ENCODE peak calls at places on chromosomes 4 and X, in eight cellular contexts. X is A673, I is psoas muscle, L is tibial nerve, F is upper lobe of right lung, B is mesenchymal stem cell, G is Karpas-422, O is heart left ventricle. T is an unnamed sample. For H3K36me3, the result is how much of the 10 kb centered on the place peaks cover.

GRCh38 chrX:41334866-41335589 is 1.1 kb downstream of the DDX3X start:
- DNase-seq in X (peak), I (peak), L (peak), F (peak), B (peak), G (peak), O (peak), T (peak)

GRCh38 chr4:123250843-123251242 is 145.8 kb upstream of the SPRY1 start:
- DNase-seq in X (no peak), I (peak), L (peak), F (no peak), B (peak), G (peak), O (peak), T (no peak)

GRCh38 chr4:83025563-83025962 is 9.4 kb upstream of the COPS4 start:
- DNase-seq in X (no peak), I (no peak), L (no peak), F (no peak), B (no peak), G (peak), O (no peak), T (no peak)

GRCh38 chrX:41471786-41472185 is 24.6 kb downstream of the NYX start:
- DNase-seq in X (no peak), I (no peak), L (no peak), F (no peak), B (no peak), G (no peak), O (no peak), T (no peak)

GRCh38 chr4:150310159-150310895 is 232.1 kb downstream of the DCLK2 start:
- DNase-seq in X (no peak), I (no peak), L (no peak), F (no peak), B (peak), G (no peak), O (no peak), T (no peak)

GRCh38 chr4:148103647-148104355 is 338.4 kb downstream of the NR3C2 start:
- DNase-seq in X (no peak), I (no peak), L (no peak), F (no peak), B (no peak), G (no peak), O (no peak), T (no peak)

GRCh38 chrX:123859828-123860505 is at the start of gene XIAP:
- DNase-seq in X (peak), I (peak), L (peak), F (peak), B (peak), G (peak), O (peak), T (peak)

GRCh38 chr4:7911044-7911578 is 28.6 kb downstream of the AFAP1 start:
- DNase-seq in X (no peak), I (peak), L (no peak), F (no peak), B (peak), G (no peak), O (peak), T (no peak)

GRCh38 chr4:108313546-108314339 is 145.0 kb upstream of the LEF1 start:
- DNase-seq in X (no peak), I (no peak), L (no peak), F (no peak), B (no peak), G (no peak), O (no peak), T (no peak)

GRCh38 chr4:82124365-82124764 is 249.4 kb downstream of the HNRNPD start:
- DNase-seq in X (peak), I (no peak), L (no peak), F (no peak), B (no peak), G (no peak), O (no peak), T (no peak)

GRCh38 chr4:143381171-143382118 is 44.8 kb downstream of the GAB1 start:
- DNase-seq in X (peak), I (peak), L (peak), F (no peak), B (peak), G (no peak), O (peak), T (no peak)

GRCh38 chr4:122364700-122365404 is 14.0 kb upstream of the ADAD1 start:
- DNase-seq in X (no peak), I (no peak), L (no peak), F (no peak), B (no peak), G (no peak), O (no peak), T (no peak)

GRCh38 chr4:38743866-38744265 is 38.9 kb downstream of the TLR10 start:
- DNase-seq in X (no peak), I (no peak), L (no peak), F (no peak), B (peak), G (no peak), O (no peak), T (no peak)

GRCh38 chr4:28443786-28444412 is 1583.3 kb downstream of the STIM2 start:
- DNase-seq in X (no peak), I (no peak), L (no peak), F (no peak), B (no peak), G (no peak), O (no peak), T (no peak)

GRCh38 chrX:75156537-75156945 is 458 bp upstream of the ABCB7 start:
- DNase-seq in X (peak), I (no peak), L (peak), F (no peak), B (peak), G (peak), O (no peak), T (no peak)

GRCh38 chr4:166903408-166903807 is 330.9 kb downstream of the SPOCK3 start:
- DNase-seq in X (peak), I (no peak), L (no peak), F (no peak), B (no peak), G (no peak), O (no peak), T (no peak)

GRCh38 chr4:2040391-2041233 is 18.5 kb upstream of the NAT8L start:
- DNase-seq in X (no peak), I (no peak), L (no peak), F (peak), B (no peak), G (no peak), O (no peak), T (no peak)
- H3K4me3 ChIP-seq in X (peak), I (peak), L (peak), F (peak), B (peak), G (no peak), O (peak), T (peak)

GRCh38 chrX:48927736-48928382 is 9.0 kb upstream of the PIM2 start:
- DNase-seq in X (no peak), I (no peak), L (no peak), F (no peak), B (no peak), G (no peak), O (no peak), T (no peak)
- H3K36me3 ChIP-seq in X (under half), I (half or more), L (under half), F (under half), B (under half), G (under half), O (under half), T (under half)

GRCh38 chr4:168840386-168840763 is 169.7 kb downstream of the CBR4 start:
- DNase-seq in X (no peak), I (no peak), L (no peak), F (no peak), B (no peak), G (no peak), O (no peak), T (no peak)
- H3K4me3 ChIP-seq in X (no peak), I (no peak), L (no peak), F (no peak), B (no peak), G (no peak), O (no peak), T (no peak)

DNA sequence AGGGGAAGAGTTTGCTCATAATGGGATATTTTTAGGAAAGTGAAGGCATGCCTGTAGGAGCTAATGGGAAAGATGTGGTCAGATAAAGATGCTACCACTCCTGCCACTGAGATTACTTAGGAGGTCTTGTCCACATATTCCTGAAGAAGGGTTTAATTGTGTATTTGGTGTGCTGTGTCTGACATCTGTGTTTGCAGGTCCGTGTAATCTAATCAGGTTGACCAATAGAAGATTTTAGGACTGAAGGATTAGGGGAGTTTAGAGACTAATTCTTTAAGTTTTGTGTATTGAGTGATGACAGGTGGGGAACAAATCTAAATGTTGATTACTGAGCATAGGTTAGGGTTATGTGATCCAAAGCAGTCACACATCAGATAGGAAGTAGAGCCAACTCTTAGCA is 57.2 kb downstream of the JADE1 start:
- DNase-seq in X (no peak), I (no peak), L (no peak), F (no peak), B (no peak), G (no peak), O (no peak), T (no peak)
- H3K36me3 ChIP-seq in X (half or more), I (half or more), L (half or more), F (half or more), B (under half), G (half or more), O (under half), T (half or more)

DNA sequence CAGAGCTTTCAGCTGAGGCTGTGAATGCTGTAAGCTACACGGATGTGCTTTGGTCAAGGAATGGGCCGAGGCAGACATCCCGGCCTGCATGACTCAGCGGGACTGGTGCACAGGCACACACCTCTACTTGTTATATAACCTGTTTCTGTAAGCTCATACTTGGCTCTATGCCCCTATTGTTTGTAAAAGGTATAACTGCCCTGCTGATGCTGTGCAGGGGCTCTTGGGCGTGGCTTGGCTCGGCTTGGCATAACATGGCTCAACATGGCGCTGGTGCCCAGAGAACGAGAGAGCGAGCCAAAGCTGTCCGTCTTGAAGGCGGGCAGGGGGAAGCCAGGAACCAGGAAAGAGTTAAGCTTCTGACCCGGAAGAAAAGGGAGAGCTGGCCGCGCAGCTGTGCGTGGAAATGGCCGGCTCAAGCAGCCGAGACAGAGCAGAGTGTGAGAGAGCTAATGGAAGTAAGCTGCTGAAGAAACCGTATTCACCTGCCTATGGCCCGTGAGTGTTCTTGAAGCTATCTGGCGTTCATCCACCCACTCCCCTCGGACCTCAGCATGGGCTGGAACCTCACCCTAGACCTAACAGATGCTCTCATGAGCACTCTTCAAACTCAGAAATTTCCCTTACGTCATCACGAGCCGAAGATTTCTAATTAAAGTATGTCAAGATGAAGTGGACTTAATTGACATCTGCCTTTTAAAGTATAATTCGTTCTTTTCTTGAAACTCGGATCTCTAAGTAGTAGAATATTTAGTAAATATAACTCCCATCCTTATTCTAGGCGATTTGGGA is 286.3 kb upstream of the AGA start:
- DNase-seq in X (no peak), I (no peak), L (no peak), F (no peak), B (no peak), G (no peak), O (no peak), T (no peak)
- H3K4me3 ChIP-seq in X (no peak), I (no peak), L (no peak), F (no peak), B (peak), G (no peak), O (no peak), T (no peak)

GRCh38 chrX:16838202-16839066 is 31.7 kb downstream of the RBBP7 start:
- DNase-seq in X (no peak), I (peak), L (no peak), F (no peak), B (peak), G (no peak), O (peak), T (no peak)

GRCh38 chrX:16842684-16843083 is 27.5 kb downstream of the RBBP7 start:
- DNase-seq in X (no peak), I (no peak), L (no peak), F (no peak), B (no peak), G (no peak), O (no peak), T (no peak)

GRCh38 chrX:16839852-16840460 is 30.2 kb downstream of the RBBP7 start:
- DNase-seq in X (peak), I (peak), L (no peak), F (no peak), B (peak), G (no peak), O (no peak), T (no peak)

GRCh38 chrX:16836371-16836770 is 33.8 kb downstream of the RBBP7 start:
- DNase-seq in X (no peak), I (peak), L (no peak), F (no peak), B (peak), G (no peak), O (no peak), T (no peak)

GRCh38 chrX:16839224-16839851 is 30.8 kb downstream of the RBBP7 start:
- DNase-seq in X (no peak), I (no peak), L (no peak), F (no peak), B (no peak), G (no peak), O (no peak), T (no peak)
- H3K36me3 ChIP-seq in X (under half), I (half or more), L (under half), F (under half), B (under half), G (half or more), O (under half), T (under half)

GRCh38 chr4:6321361-6321760 is 51.7 kb downstream of the WFS1 start:
- DNase-seq in X (no peak), I (no peak), L (no peak), F (no peak), B (no peak), G (no peak), O (no peak), T (no peak)
- H3K4me3 ChIP-seq in X (no peak), I (no peak), L (no peak), F (no peak), B (no peak), G (no peak), O (no peak), T (no peak)

T was measured in effector memory CD4-positive, alpha-beta T cell.